ENCODE peak calls at places on chromosomes 6 and 20, in ten cellular contexts. D, J, K, G, T, C, N, F, I and W are unnamed samples.

GRCh38 chr6:129029778-129030177 is 146.8 kb downstream of the LAMA2 start:
- DNase-seq in D (no peak), J (no peak), K (no peak), G (no peak), T (no peak), C (no peak), N (no peak), F (no peak), I (no peak), W (no peak)

GRCh38 chr6:156508126-156508525 is 269.1 kb upstream of the ARID1B start:
- DNase-seq in D (no peak), J (no peak), K (no peak), G (no peak), T (no peak), C (no peak), N (no peak), F (no peak), I (no peak), W (no peak)

GRCh38 chr6:168546173-168546572 is 105.2 kb downstream of the SMOC2 start:
- DNase-seq in D (no peak), J (no peak), K (no peak), G (no peak), T (no peak), C (no peak), N (peak; percentile 80), F (no peak), I (no peak), W (no peak)

GRCh38 chr6:26345832-26346231 is 19.2 kb upstream of the BTN3A2 start:
- DNase-seq in D (no peak), J (no peak), K (no peak), G (no peak), T (no peak), C (no peak), N (no peak), F (no peak), I (no peak), W (no peak)

GRCh38 chr20:39849664-39850063 is 839.4 kb downstream of the MAFB start:
- DNase-seq in D (peak; percentile 94), J (peak; percentile 30), K (peak; percentile 43), G (peak; percentile 74), T (peak; percentile 90), C (no peak), N (peak; percentile 85), F (peak; percentile 45), I (peak; percentile 11), W (peak; percentile 89)

GRCh38 chr6:143575440-143575839 is 63.9 kb upstream of the FUCA2 start:
- DNase-seq in D (peak; percentile 86), J (peak; percentile 54), K (peak; percentile 78), G (no peak), T (no peak), C (peak; percentile 59), N (peak; percentile 39), F (peak; percentile 55), I (no peak), W (no peak)

GRCh38 chr6:31870385-31870921 is 7.8 kb upstream of the NEU1 start:
- DNase-seq in D (no peak), J (no peak), K (peak; percentile 67), G (no peak), T (no peak), C (no peak), N (no peak), F (no peak), I (no peak), W (no peak)

GRCh38 chr6:140561701-140562100 is 1187.3 kb upstream of the CITED2 start:
- DNase-seq in D (no peak), J (no peak), K (no peak), G (no peak), T (no peak), C (no peak), N (no peak), F (no peak), I (no peak), W (no peak)

GRCh38 chr6:128520436-128521301 is at the start of gene PTPRK:
- DNase-seq in D (peak; percentile 91), J (peak; percentile 94), K (peak; percentile 97), G (peak; percentile 95), T (peak; percentile 96), C (peak; percentile 91), N (peak; percentile 91), F (peak; percentile 95), I (peak; percentile 57), W (peak; percentile 95)

GRCh38 chr6:44020148-44020547 is 107.1 kb downstream of the MRPL14 start:
- DNase-seq in D (peak; percentile 34), J (peak; percentile 13), K (peak; percentile 26), G (no peak), T (no peak), C (no peak), N (peak; percentile 55), F (no peak), I (no peak), W (peak; percentile 51)

GRCh38 chr20:53070714-53071392 is 98.7 kb downstream of the TSHZ2 start:
- DNase-seq in D (no peak), J (no peak), K (no peak), G (no peak), T (no peak), C (no peak), N (no peak), F (no peak), I (no peak), W (no peak)

GRCh38 chr6:100099189-100100074 is 105.4 kb upstream of the MCHR2 start:
- DNase-seq in D (peak; percentile 41), J (no peak), K (no peak), G (no peak), T (no peak), C (no peak), N (no peak), F (no peak), I (no peak), W (no peak)

GRCh38 chr6:10759312-10759839 is 11.8 kb downstream of the TMEM14B start:
- DNase-seq in D (peak; percentile 96), J (no peak), K (peak; percentile 59), G (no peak), T (no peak), C (no peak), N (no peak), F (no peak), I (no peak), W (no peak)

GRCh38 chr6:135869857-135870256 is 18.4 kb downstream of the PDE7B start:
- DNase-seq in D (peak; percentile 30), J (no peak), K (no peak), G (no peak), T (no peak), C (no peak), N (no peak), F (no peak), I (no peak), W (no peak)

GRCh38 chr6:154242617-154243357 is 113.8 kb downstream of the IPCEF1 start:
- DNase-seq in D (no peak), J (no peak), K (no peak), G (no peak), T (no peak), C (no peak), N (no peak), F (no peak), I (no peak), W (no peak)
- H3K4me3 ChIP-seq in D (no peak overlapping the region), J (no peak overlapping the region), K (no peak overlapping the region), G (no peak overlapping the region), T (no peak overlapping the region), C (peak overlapping the region; percentile 2), N (no peak overlapping the region), F (no peak overlapping the region), I (no peak overlapping the region), W (no peak overlapping the region)

DNA sequence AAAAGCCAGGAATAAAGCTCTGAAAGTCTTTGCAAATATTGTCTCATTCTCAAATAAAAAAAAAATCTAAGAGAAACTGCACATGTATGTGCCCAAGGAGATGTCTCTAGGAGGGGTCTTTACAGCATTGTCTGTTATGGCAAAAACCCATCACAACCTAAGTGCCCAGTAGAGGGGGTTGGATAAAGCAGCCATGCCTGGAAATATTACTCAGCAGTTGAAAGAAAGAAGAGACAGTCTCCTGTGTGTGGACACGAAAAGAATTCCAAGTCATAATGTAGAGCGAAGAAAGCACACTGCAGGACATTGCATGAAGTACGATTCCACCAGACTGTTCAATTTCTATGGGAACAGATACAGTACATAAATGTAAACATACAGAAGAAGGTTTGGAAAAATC is 7.3 kb upstream of the TGM2 start:
- DNase-seq in D (peak; percentile 59), J (no peak), K (no peak), G (no peak), T (no peak), C (no peak), N (no peak), F (no peak), I (no peak), W (no peak)
- TF ChIP-seq CTCF in D (peak; percentile 47), J (no peak), K (no peak), G (no peak), T (no peak), C (no peak), N (no peak), F (no peak), I (no peak), W (peak; percentile 11)

DNA sequence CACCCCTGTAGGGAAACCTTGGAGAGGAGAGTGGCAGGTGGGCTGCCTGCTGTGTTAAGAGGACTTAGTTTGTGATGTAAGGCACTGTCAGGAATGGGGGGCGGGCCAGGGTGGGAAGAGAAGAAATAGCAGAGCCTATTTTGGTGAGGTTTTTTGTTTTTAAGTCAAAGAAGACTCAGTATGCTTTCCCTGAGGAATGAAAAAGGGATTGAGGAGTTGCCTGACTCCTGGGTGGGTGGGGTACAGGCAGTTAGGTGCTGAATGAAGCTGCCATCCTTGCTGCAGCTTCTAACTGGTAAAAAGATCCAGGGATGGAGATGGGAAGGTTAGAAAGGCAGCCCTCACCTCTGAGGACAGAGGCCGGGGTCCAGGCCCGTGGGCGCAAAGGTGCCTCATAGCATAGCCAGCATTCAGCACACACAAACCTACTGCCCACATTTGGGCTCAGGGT is 37.9 kb downstream of the PLCG1 start:
- DNase-seq in D (no peak), J (no peak), K (peak; percentile 27), G (peak; percentile 27), T (peak; percentile 4), C (no peak), N (no peak), F (no peak), I (no peak), W (no peak)
- H3K4me1 ChIP-seq in D (peaks cover 43% of the 10 kb centered on the region), J (peaks cover 17% of the 10 kb centered on the region), K (peaks cover 15% of the 10 kb centered on the region), G (peaks cover 7% of the 10 kb centered on the region), T (peaks cover 86% of the 10 kb centered on the region), C (peaks cover 15% of the 10 kb centered on the region), N (peaks cover 80% of the 10 kb centered on the region), F (peaks cover 7% of the 10 kb centered on the region), I (peaks cover 65% of the 10 kb centered on the region), W (peaks cover 90% of the 10 kb centered on the region)

GRCh38 chr6:27890351-27891299 is 21.6 kb downstream of the OR2B2 start:
- DNase-seq in D (peak; percentile 97), J (peak; percentile 79), K (peak; percentile 94), G (peak; percentile 63), T (peak; percentile 78), C (peak; percentile 84), N (no peak), F (no peak), I (no peak), W (no peak)
- H3K4me3 ChIP-seq in D (peak overlapping the region; percentile 43), J (peak overlapping the region; percentile 36), K (peak overlapping the region; percentile 92), G (peak overlapping the region; percentile 66), T (peak overlapping the region; percentile 45), C (peak overlapping the region; percentile 42), N (peak overlapping the region; percentile 27), F (no peak overlapping the region), I (peak overlapping the region; percentile 59), W (peak overlapping the region; percentile 60)